ENCODE peak calls at places on chromosomes 6 and 20, in four cellular contexts. R, P, B and D are unnamed samples.

GRCh38 chr6:1581120-1581991 is 28.4 kb upstream of the FOXC1 start:
- DNase-seq in R (no peak), P (no peak), B (no peak), D (no peak)

GRCh38 chr6:135250234-135250633 is 69.1 kb downstream of the MYB start:
- DNase-seq in R (no peak), P (no peak), B (peak), D (no peak)

GRCh38 chr6:83815631-83816030 is 37.5 kb upstream of the RIPPLY2 start:
- DNase-seq in R (no peak), P (no peak), B (peak), D (no peak)

GRCh38 chr20:64106981-64107735 is at the start of gene NPBWR2:
- DNase-seq in R (peak), P (peak), B (no peak), D (no peak)

GRCh38 chr6:16208989-16209388 is 29.4 kb upstream of the GMPR start:
- DNase-seq in R (no peak), P (no peak), B (no peak), D (no peak)

GRCh38 chr20:50339196-50339901 is 148.7 kb downstream of the CEBPB start:
- DNase-seq in R (no peak), P (no peak), B (no peak), D (no peak)

GRCh38 chr20:56861590-56861989 is 232.5 kb downstream of the TFAP2C start:
- DNase-seq in R (no peak), P (no peak), B (no peak), D (no peak)

GRCh38 chr6:131924881-131925474 is 26.2 kb downstream of the CCN2 start:
- DNase-seq in R (peak), P (no peak), B (peak), D (peak)

GRCh38 chr6:57423468-57423867 is 106.0 kb downstream of the PRIM2 start:
- DNase-seq in R (no peak), P (no peak), B (no peak), D (no peak)

GRCh38 chr6:26223677-26224546 is 136.7 kb downstream of the HFE start:
- DNase-seq in R (no peak), P (no peak), B (peak), D (peak)

GRCh38 chr6:30555428-30556005 is 772 bp downstream of the GNL1 start:
- DNase-seq in R (peak), P (peak), B (no peak), D (no peak)

GRCh38 chr6:131636880-131637792 is at the start of gene ENPP3:
- DNase-seq in R (no peak), P (peak), B (no peak), D (no peak)

GRCh38 chr6:133309579-133309978 is 68.4 kb downstream of the EYA4 start:
- DNase-seq in R (no peak), P (no peak), B (no peak), D (no peak)

GRCh38 chr6:107956586-107957164 is 1.3 kb downstream of the SEC63 start:
- DNase-seq in R (peak), P (peak), B (no peak), D (no peak)

GRCh38 chr20:51423810-51424209 is 118.7 kb downstream of the NFATC2 start:
- DNase-seq in R (no peak), P (no peak), B (no peak), D (no peak)

GRCh38 chr6:166949533-166950442 is 6.6 kb downstream of the RNASET2 start:
- DNase-seq in R (no peak), P (no peak), B (peak), D (no peak)

GRCh38 chr20:54726687-54727086 is 251.3 kb downstream of the DOK5 start:
- DNase-seq in R (no peak), P (no peak), B (no peak), D (no peak)

GRCh38 chr6:133705731-133706130 is 183.2 kb upstream of the TCF21 start:
- DNase-seq in R (no peak), P (no peak), B (peak), D (no peak)

GRCh38 chr6:20879526-20879925 is 345.3 kb downstream of the CDKAL1 start:
- DNase-seq in R (no peak), P (no peak), B (no peak), D (no peak)

GRCh38 chr6:63351995-63352586 is 32.3 kb upstream of the LGSN start:
- DNase-seq in R (peak), P (no peak), B (peak), D (peak)

GRCh38 chr6:75286955-75287354 is 2.4 kb upstream of the TMEM30A start:
- DNase-seq in R (no peak), P (no peak), B (no peak), D (no peak)
- H3K9ac ChIP-seq in R (peak), P (no peak), B (no peak), D (no peak)

DNA sequence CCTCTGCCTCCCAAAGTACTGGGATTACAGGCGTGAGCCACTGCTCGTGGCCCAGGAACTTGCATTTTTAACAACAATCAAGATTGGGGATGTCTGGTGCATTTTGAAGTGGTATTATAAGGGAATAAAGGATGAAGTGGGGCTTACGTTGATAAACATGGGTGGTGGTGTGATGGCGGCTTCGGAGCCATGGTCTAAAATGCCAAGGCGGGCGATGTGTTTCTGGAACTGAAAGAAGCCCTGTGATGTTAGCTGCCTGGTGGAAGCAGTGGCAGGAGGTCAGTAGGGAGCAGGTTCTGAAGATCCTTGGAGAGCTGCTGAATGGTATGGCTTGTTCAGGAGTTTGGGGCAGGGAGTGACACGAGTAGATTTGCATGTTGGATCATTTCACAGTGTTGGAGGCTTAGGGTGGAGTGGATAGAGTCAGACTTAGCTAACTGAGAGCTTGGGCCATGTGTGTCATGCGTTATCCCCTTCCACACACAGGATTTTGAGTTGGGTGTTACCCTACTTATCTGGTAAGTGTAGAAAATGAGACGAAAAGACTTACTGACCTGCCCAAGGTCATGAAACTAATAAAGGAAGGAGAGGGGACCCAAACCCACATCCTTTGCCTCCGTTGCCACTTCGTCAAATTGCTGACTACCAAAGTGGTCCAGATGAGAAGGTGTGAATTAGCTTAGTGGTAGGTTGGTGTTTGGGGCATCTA is 1.5 kb downstream of the NELFCD start:
- DNase-seq in R (no peak), P (peak), B (no peak), D (no peak)
- H3K9ac ChIP-seq in R (peak), P (peak), B (peak), D (peak)

GRCh38 chr6:27872634-27873028 is 39.6 kb downstream of the OR2B2 start:
- DNase-seq in R (no peak), P (no peak), B (no peak), D (no peak)
- H3K9ac ChIP-seq in R (peak), P (no peak), B (no peak), D (no peak)

DNA sequence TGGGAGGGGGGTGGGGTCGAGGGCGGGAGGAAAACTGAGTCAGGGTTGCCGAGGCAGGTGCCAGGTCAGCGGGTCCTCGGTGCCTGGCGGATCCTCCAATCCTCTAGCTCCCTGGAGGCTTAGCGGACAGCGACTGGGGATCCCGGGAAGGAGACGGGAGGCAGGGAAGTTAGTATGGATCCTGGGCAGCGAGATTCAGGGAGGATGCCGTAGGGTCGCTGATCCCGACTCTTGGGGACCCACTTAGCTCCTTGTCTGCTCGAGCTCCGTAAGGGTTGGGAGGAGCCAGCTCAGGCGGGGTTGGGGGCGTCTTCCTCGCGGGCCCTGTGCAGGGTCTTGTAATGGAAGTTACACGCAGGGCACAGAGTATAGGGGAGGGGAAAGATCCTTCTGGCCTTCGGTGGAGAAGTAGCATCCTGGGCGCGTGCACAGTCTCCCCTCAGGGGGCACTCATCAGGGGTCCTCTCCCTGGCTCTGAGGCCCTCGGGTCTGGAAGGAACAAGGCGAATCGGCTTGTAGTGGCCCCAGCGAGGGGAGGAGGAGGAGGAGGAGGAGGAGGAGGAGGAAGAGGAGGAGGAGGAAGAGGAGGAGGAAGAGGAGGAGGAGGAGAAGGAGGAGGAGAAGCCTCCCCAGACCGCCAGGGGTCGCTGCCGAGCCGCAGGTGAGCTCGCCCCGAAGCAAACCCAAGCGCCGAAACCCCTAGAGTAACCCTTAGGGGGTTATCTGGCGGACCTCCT is 6.4 kb upstream of the SLC12A5 start:
- DNase-seq in R (peak), P (peak), B (peak), D (no peak)
- H3K9ac ChIP-seq in R (peak), P (peak), B (no peak), D (no peak)

DNA sequence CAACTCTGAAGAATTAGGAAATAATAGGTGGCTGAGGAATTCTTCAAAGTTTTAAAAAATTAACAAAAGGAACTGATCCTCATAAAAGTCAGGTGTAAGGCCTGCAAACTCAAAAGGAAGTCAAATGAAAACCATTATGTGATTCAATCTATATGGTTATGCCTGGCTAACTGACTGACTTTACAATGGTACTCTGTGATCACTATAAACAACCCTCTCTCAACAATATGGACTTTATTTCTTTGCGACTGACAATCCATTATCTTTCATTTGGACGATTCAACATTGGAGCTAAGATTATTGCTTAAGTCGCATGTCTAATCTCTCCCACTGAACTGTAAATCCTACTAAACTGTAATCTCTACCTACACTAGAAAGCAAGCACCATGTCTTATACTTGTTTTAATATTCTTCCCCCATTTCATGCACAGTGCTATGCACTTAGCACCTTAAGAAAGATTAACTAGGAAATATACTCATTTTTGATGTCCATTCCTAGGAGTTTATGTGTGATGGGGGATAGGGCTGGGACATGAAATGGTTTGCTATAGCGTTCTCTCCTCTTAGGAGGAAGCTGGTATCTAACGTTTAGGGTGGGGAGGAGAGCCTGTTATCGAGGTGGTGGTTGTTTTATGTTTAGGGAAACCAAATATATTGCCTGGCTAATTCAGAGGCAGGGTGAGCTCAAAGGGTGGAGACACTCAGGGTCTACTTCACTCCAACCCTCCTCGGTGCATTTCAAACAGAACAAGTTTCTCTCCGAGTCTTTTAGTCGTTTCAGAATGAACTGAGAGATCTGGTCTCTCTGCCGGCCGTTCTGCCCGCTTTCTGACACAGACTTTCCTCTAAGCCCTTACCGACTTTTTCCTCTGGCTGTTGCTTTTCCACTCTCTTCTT is 1.3 kb downstream of the STK38 start:
- DNase-seq in R (peak), P (peak), B (peak), D (no peak)
- H3K9ac ChIP-seq in R (peak), P (peak), B (peak), D (peak)

GRCh38 chr6:3195377-3195694 is 32.1 kb downstream of the TUBB2B start:
- DNase-seq in R (no peak), P (no peak), B (no peak), D (no peak)
- H3K9ac ChIP-seq in R (no peak), P (peak), B (no peak), D (no peak)